ENCODE peak calls at places on chromosomes 11 and 22, in five cellular contexts. One of them, this sample, is unnamed.

GRCh38 chr11:63991558-63991957 is 5.3 kb downstream of the OTUB1 start:
- DNase-seq in H9: no peak
- DNase-seq in thoracic aorta: no peak
- DNase-seq in WTC11: no peak
- DNase-seq in AG04449: no peak
- DNase-seq in this sample: no peak

GRCh38 chr11:119839504-119840133 is 110.6 kb upstream of the NECTIN1 start:
- DNase-seq in thoracic aorta: no peak
- DNase-seq in H9: no peak
- DNase-seq in AG04449: no peak
- DNase-seq in WTC11: no peak
- DNase-seq in this sample: peak; percentile 78

GRCh38 chr11:63762662-63763505 is 5.7 kb downstream of the ZFTA start:
- DNase-seq in WTC11: peak; percentile 64
- DNase-seq in thoracic aorta: no peak
- DNase-seq in AG04449: no peak
- DNase-seq in H9: peak; percentile 58
- DNase-seq in this sample: peak; percentile 82

GRCh38 chr22:37843746-37844089 is 416 bp downstream of the ANKRD54 start:
- DNase-seq in thoracic aorta: no peak
- DNase-seq in H9: no peak
- DNase-seq in WTC11: peak; percentile 59
- DNase-seq in AG04449: no peak
- DNase-seq in this sample: no peak

GRCh38 chr22:47997612-47998011 is 1235.2 kb downstream of the TBC1D22A start:
- DNase-seq in thoracic aorta: no peak
- DNase-seq in AG04449: no peak
- DNase-seq in WTC11: no peak
- DNase-seq in H9: no peak
- DNase-seq in this sample: no peak

GRCh38 chr22:27105142-27106025 is 448.0 kb downstream of the MIAT start:
- DNase-seq in thoracic aorta: peak; percentile 60
- DNase-seq in H9: no peak
- DNase-seq in AG04449: peak; percentile 76
- DNase-seq in WTC11: no peak
- DNase-seq in this sample: no peak

GRCh38 chr11:95231881-95232605 is 1.0 kb upstream of the SESN3 start:
- DNase-seq in H9: peak; percentile 87
- DNase-seq in thoracic aorta: no peak
- DNase-seq in AG04449: no peak
- DNase-seq in WTC11: peak; percentile 78
- DNase-seq in this sample: peak; percentile 7

GRCh38 chr11:3834349-3835099 is 6.2 kb downstream of the RHOG start:
- DNase-seq in H9: no peak
- DNase-seq in thoracic aorta: no peak
- DNase-seq in WTC11: peak; percentile 28
- DNase-seq in AG04449: no peak
- DNase-seq in this sample: no peak

GRCh38 chr11:2929880-2930704 is 872 bp upstream of the PHLDA2 start:
- DNase-seq in WTC11: peak; percentile 58
- DNase-seq in thoracic aorta: no peak
- DNase-seq in H9: peak; percentile 75
- DNase-seq in AG04449: no peak
- DNase-seq in this sample: no peak

GRCh38 chr11:296206-296975 is 2.9 kb downstream of the IFITM5 start:
- DNase-seq in thoracic aorta: no peak
- DNase-seq in WTC11: peak; percentile 20
- DNase-seq in AG04449: no peak
- DNase-seq in H9: no peak
- DNase-seq in this sample: no peak

GRCh38 chr11:33987975-33988580 is 63.5 kb upstream of the CAPRIN1 start:
- DNase-seq in H9: peak; percentile 78
- DNase-seq in thoracic aorta: peak; percentile 8
- DNase-seq in WTC11: peak; percentile 82
- DNase-seq in AG04449: no peak
- DNase-seq in this sample: peak; percentile 87

GRCh38 chr11:1863352-1864215 is 10.7 kb downstream of the LSP1 start:
- DNase-seq in thoracic aorta: peak; percentile 74
- DNase-seq in WTC11: peak; percentile 40
- DNase-seq in AG04449: peak; percentile 40
- DNase-seq in H9: peak; percentile 51
- DNase-seq in this sample: no peak

GRCh38 chr22:47609653-47610052 is 847.2 kb downstream of the TBC1D22A start:
- DNase-seq in thoracic aorta: no peak
- DNase-seq in AG04449: no peak
- DNase-seq in WTC11: no peak
- DNase-seq in H9: no peak
- DNase-seq in this sample: no peak

GRCh38 chr22:20034143-20034542 is 13.2 kb downstream of the TANGO2 start:
- DNase-seq in thoracic aorta: no peak
- DNase-seq in H9: no peak
- DNase-seq in WTC11: no peak
- DNase-seq in AG04449: no peak
- DNase-seq in this sample: no peak
- TF ChIP-seq CTCF in thoracic aorta: no peak
- TF ChIP-seq CTCF in H9: no peak
- TF ChIP-seq CTCF in WTC11: no peak
- TF ChIP-seq CTCF in AG04449: no peak
- TF ChIP-seq CTCF in this sample: no peak

DNA sequence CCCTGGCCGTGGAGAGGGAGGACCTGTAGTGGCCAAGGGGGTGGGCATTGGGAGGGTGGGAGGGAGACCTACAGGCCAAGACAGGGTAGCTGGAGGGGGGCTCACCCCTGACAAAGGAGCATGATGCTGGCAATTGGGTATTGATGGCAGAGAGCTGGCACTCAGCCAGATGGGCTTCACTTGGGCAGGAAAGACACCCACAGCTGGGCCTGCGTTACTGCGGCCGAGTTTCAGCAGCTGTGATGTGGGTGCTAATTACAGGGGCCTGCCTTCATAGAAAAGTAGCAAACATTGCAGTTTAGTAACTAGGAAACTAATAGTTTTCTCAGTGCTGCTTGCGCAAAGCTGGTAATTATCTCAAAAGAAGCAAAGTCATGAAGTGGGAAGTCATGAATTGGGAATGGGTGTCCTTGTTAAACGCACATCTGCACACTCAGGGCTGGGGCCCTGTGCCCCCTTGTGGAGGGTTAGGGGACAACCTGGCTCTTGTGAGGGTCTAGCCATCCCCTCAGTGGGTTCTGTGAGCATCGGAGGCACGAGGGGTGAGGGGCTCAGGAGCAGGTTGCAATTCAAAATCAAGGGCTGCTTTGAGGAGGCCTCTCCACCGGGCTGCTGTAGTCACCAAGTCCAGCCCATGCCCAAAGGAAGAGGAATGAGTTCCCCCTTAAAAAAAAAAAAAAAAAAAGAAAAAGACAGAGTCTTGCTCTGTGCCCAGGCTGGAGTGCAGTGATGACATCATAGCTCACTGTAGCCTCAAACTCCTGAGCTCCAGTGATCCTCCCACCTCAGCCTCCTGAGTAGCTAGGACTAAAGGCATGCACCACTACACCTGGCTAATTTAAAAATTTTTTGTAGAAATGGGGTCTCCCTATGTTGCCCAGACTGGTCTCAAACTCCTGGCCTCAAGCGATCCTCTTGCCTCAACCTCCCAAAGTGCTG is 24.4 kb upstream of the TXNRD2 start:
- DNase-seq in H9: peak; percentile 59
- DNase-seq in thoracic aorta: no peak
- DNase-seq in AG04449: no peak
- DNase-seq in WTC11: peak; percentile 68
- DNase-seq in this sample: no peak
- TF ChIP-seq CTCF in H9: peak; percentile 72
- TF ChIP-seq CTCF in thoracic aorta: peak; percentile 24
- TF ChIP-seq CTCF in AG04449: peak; percentile 45
- TF ChIP-seq CTCF in WTC11: peak; percentile 51
- TF ChIP-seq CTCF in this sample: peak; percentile 69

DNA sequence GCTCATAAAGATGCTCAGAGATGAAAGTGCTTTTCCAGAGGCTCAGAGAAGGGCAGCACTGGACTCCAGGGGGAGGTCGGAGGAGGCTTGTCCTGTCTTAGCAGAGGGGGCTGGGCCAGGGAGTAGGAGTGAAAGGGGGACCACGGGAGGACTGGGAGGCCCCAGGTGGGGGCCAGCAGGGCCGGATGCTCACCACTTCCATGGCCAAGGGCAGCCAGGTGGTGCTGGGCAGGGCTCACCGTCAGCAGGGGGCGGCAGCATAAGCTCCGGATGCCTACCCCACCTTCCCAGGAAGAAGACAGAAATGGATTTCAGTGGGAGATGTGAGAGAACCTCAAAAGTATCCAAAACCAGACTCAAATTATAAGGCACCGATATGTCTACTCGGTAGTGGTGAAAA is 11.0 kb downstream of the RAB36 start:
- DNase-seq in WTC11: peak; percentile 50
- DNase-seq in thoracic aorta: no peak
- DNase-seq in AG04449: no peak
- DNase-seq in H9: peak; percentile 70
- DNase-seq in this sample: peak; percentile 29
- TF ChIP-seq CTCF in WTC11: no peak
- TF ChIP-seq CTCF in thoracic aorta: no peak
- TF ChIP-seq CTCF in AG04449: peak; percentile 1
- TF ChIP-seq CTCF in H9: peak; percentile 30
- TF ChIP-seq CTCF in this sample: peak; percentile 52

DNA sequence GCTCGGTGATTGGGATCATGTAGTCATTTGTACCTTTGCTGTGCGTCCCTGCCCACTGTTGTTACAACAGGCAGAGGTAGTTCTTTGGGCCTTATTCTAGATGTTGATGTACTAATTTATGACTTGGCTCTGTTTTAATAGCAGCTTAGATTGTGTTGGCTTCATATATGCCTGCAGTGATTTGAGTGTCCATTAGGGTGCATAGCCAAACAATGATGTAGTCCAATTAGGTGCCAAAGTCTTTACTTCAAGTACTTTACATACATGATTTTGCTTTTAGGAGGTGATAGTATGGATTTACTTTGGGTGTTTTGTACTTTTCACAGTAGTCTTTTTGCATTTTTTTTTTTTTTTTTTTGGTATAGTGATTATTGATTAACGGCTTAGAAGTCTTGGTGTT is 46.4 kb downstream of the PPP6R3 start:
- DNase-seq in thoracic aorta: no peak
- DNase-seq in WTC11: no peak
- DNase-seq in AG04449: no peak
- DNase-seq in H9: no peak
- DNase-seq in this sample: no peak
- TF ChIP-seq CTCF in thoracic aorta: no peak
- TF ChIP-seq CTCF in WTC11: no peak
- TF ChIP-seq CTCF in AG04449: no peak
- TF ChIP-seq CTCF in H9: no peak
- TF ChIP-seq CTCF in this sample: no peak

GRCh38 chr11:18650859-18651557 is 16.9 kb upstream of the SPTY2D1 start:
- DNase-seq in H9: peak; percentile 82
- DNase-seq in AG04449: no peak
- DNase-seq in WTC11: peak; percentile 66
- DNase-seq in thoracic aorta: no peak
- DNase-seq in this sample: peak; percentile 48
- TF ChIP-seq CTCF in H9: peak; percentile 81
- TF ChIP-seq CTCF in AG04449: peak; percentile 62
- TF ChIP-seq CTCF in WTC11: peak; percentile 86
- TF ChIP-seq CTCF in thoracic aorta: peak; percentile 37
- TF ChIP-seq CTCF in this sample: peak; percentile 65

This sample was measured in WERI-Rb-1.